ENCODE peak calls at places on chromosomes 7 and 10, in ten cellular contexts. G, A, V, O, N, D, T, Q, X and B are unnamed samples.

GRCh38 chr10:102626026-102626686 is 18.1 kb upstream of the TRIM8 start:
- DNase-seq in G (no peak), Q (no peak), D (no peak), N (no peak), X (no peak), V (no peak), O (no peak), A (no peak), T (no peak), B (no peak)

GRCh38 chr10:31319602-31320178 is 674 bp downstream of the ZEB1 start:
- DNase-seq in V (no peak), N (peak), Q (no peak), G (peak), T (no peak), O (no peak), D (no peak), A (no peak), X (peak), B (no peak)

GRCh38 chr10:62047960-62048383 is 146.5 kb downstream of the ARID5B start:
- DNase-seq in D (no peak), V (no peak), O (no peak), T (no peak), A (peak), X (no peak), Q (no peak), G (no peak), N (no peak), B (peak)

GRCh38 chr10:25562547-25562946 is 371.5 kb upstream of the MYO3A start:
- DNase-seq in A (no peak), Q (no peak), V (no peak), G (no peak), O (no peak), D (no peak), T (no peak), N (no peak), X (no peak), B (no peak)

GRCh38 chr7:79786187-79786586 is 332.7 kb upstream of the MAGI2 start:
- DNase-seq in G (no peak), N (no peak), T (no peak), X (no peak), V (no peak), A (no peak), D (no peak), O (no peak), Q (no peak), B (no peak)

GRCh38 chr7:106217089-106217542 is 67.7 kb downstream of the NAMPT start:
- DNase-seq in A (peak), T (no peak), X (no peak), O (no peak), G (no peak), N (no peak), V (peak), D (no peak), Q (peak), B (no peak)

GRCh38 chr7:141737118-141737835 is 881 bp upstream of the SSBP1 start:
- DNase-seq in N (no peak), T (peak), X (no peak), D (no peak), A (peak), O (peak), Q (no peak), G (no peak), V (peak), B (peak)

GRCh38 chr7:111735661-111736323 is 173.5 kb upstream of the IMMP2L start:
- DNase-seq in X (peak), D (no peak), O (peak), Q (peak), G (peak), T (peak), V (peak), A (peak), N (peak), B (peak)

GRCh38 chr7:120792091-120792860 is 65.7 kb downstream of the TSPAN12 start:
- DNase-seq in N (peak), T (peak), Q (peak), G (peak), A (peak), V (peak), O (peak), X (peak), D (peak), B (peak)

GRCh38 chr10:69712346-69712745 is 82.3 kb downstream of the FAM241B start:
- DNase-seq in V (no peak), G (no peak), T (no peak), X (no peak), D (no peak), N (no peak), A (no peak), O (no peak), Q (no peak), B (no peak)

GRCh38 chr7:45053941-45054340 is 34.8 kb downstream of the NACAD start:
- DNase-seq in V (no peak), Q (no peak), D (no peak), O (no peak), G (no peak), N (no peak), A (no peak), T (no peak), X (no peak), B (no peak)

GRCh38 chr10:3485287-3485686 is 299.7 kb downstream of the KLF6 start:
- DNase-seq in O (no peak), N (no peak), V (no peak), G (peak), T (peak), A (peak), Q (no peak), D (peak), X (no peak), B (no peak)

GRCh38 chr7:19491821-19492452 is 216.9 kb downstream of the POLR1F start:
- DNase-seq in Q (peak), A (no peak), O (no peak), T (peak), N (peak), V (no peak), X (no peak), G (no peak), D (peak), B (no peak)

GRCh38 chr10:82922755-82923154 is 1047.8 kb downstream of the NRG3 start:
- DNase-seq in T (no peak), A (no peak), X (no peak), N (no peak), G (no peak), V (no peak), O (no peak), Q (no peak), D (no peak), B (no peak)

GRCh38 chr7:548401-548800 is 28.8 kb upstream of the PDGFA start:
- DNase-seq in V (no peak), N (no peak), D (no peak), A (no peak), O (no peak), G (no peak), X (no peak), Q (no peak), T (no peak), B (no peak)

GRCh38 chr10:4081691-4082111 is 296.7 kb upstream of the KLF6 start:
- DNase-seq in V (peak), X (no peak), O (no peak), N (no peak), T (no peak), Q (no peak), G (no peak), A (no peak), D (no peak), B (no peak)

GRCh38 chr7:133039614-133040013 is 42.3 kb downstream of the CHCHD3 start:
- DNase-seq in D (no peak), A (no peak), Q (no peak), G (no peak), T (no peak), X (no peak), O (no peak), N (no peak), V (no peak), B (no peak)

GRCh38 chr10:18476283-18476682 is 175.1 kb downstream of the NSUN6 start:
- DNase-seq in T (no peak), O (no peak), V (no peak), G (no peak), X (no peak), N (no peak), A (no peak), D (no peak), Q (no peak), B (no peak)

GRCh38 chr7:95628831-95629439 is 32.6 kb upstream of the PDK4 start:
- DNase-seq in G (no peak), T (no peak), O (no peak), N (no peak), V (no peak), D (no peak), X (no peak), Q (no peak), A (no peak), B (no peak)

GRCh38 chr10:77823811-77824542 is 102.6 kb downstream of the DLG5 start:
- DNase-seq in X (no peak), V (no peak), G (no peak), A (no peak), Q (no peak), D (no peak), T (no peak), O (no peak), N (no peak), B (no peak)

GRCh38 chr7:128783143-128783799 is 7.7 kb upstream of the OPN1SW start:
- DNase-seq in X (peak), N (peak), V (peak), T (peak), G (no peak), A (no peak), D (no peak), O (no peak), Q (peak), B (no peak)